ENCODE peak calls at places on chromosomes 4 and X, in eight cellular contexts. T is GM23248; M is substantia nigra; K is glutamatergic neuron; D is D341Med; W is tibial artery; A is stimulated activated CD4-positive, alpha-beta T cell treated with anti-CD3 and anti-CD28 coated beads, Interleukin-4, amount 100 ng/mL, for 24 hours; O is activated T-helper 2 cell treated with anti-CD3 and anti-CD28 coated beads, Interferon-gamma antibody, Interleukin-2, Interleukin-4, amounts not matched to agents 10 μg/mL and 5 μg/mL and 100 μg/mL, durations not matched to agents 14 hours and 24 hours and 36 hours. H is an unnamed sample.

GRCh38 chr4:76198411-76199237 is 15.0 kb downstream of the SCARB2 start:
- DNase-seq in O (no peak), M (no peak), T (peak), K (peak), W (peak), A (peak), D (peak), H (peak)

GRCh38 chrX:6941041-6941440 is 206.5 kb upstream of the STS start:
- DNase-seq in K (no peak), W (no peak), D (no peak), O (no peak), A (no peak), T (no peak), M (no peak), H (no peak)

GRCh38 chr4:170089743-170090666 is at the start of gene AADAT:
- DNase-seq in T (peak), M (no peak), O (no peak), K (peak), D (peak), A (no peak), W (peak), H (peak)

GRCh38 chr4:26490980-26491284 is 648 bp upstream of the CCKAR start:
- DNase-seq in O (no peak), D (no peak), M (no peak), T (no peak), W (no peak), K (no peak), A (no peak), H (no peak)

GRCh38 chrX:124433186-124433585 is 86.8 kb downstream of the SH2D1A start:
- DNase-seq in A (no peak), O (no peak), W (no peak), M (no peak), T (no peak), K (no peak), D (no peak), H (no peak)

GRCh38 chr4:108919229-108919893 is 156.5 kb upstream of the ETNPPL start:
- DNase-seq in D (no peak), M (no peak), K (no peak), T (no peak), A (no peak), W (no peak), O (no peak), H (no peak)

GRCh38 chr4:38857354-38858096 is 908 bp upstream of the TLR6 start:
- DNase-seq in K (no peak), A (peak), D (no peak), T (peak), M (no peak), O (no peak), W (peak), H (peak)

GRCh38 chr4:90845777-90846176 is 718.6 kb downstream of the CCSER1 start:
- DNase-seq in A (no peak), T (no peak), O (no peak), D (no peak), M (no peak), K (no peak), W (no peak), H (no peak)

GRCh38 chr4:100106982-100107381 is 83.3 kb downstream of the DDIT4L start:
- DNase-seq in A (no peak), D (no peak), K (no peak), O (peak), T (no peak), W (no peak), M (no peak), H (no peak)

GRCh38 chr4:138090145-138090917 is 151.8 kb downstream of the SLC7A11 start:
- DNase-seq in A (peak), K (peak), T (peak), O (no peak), D (peak), M (no peak), W (no peak), H (peak)

H was measured in tibial nerve.